ENCODE peak calls at places on chromosomes 13 and 19, in seven cellular contexts. One of them, this sample, is unnamed.

GRCh38 chr19:54183431-54183830 is 5.9 kb downstream of the MBOAT7 start:
- DNase-seq in T-helper 17 cell: no peak
- DNase-seq in choroid plexus epithelial cell: no peak
- DNase-seq in left ventricle myocardium inferior: no peak
- DNase-seq in PC-3: no peak
- DNase-seq in H9: no peak
- DNase-seq in activated T-helper 2 cell treated with anti-CD3 and anti-CD28 coated beads, Interferon-gamma antibody, Interleukin-2, Interleukin-4, amounts not matched to agents 10 μg/mL and 5 μg/mL and 100 μg/mL, durations not matched to agents 14 hours and 24 hours and 36 hours: no peak
- DNase-seq in this sample: no peak

GRCh38 chr13:35796627-35797026 is 320.1 kb upstream of the MAB21L1 start:
- DNase-seq in left ventricle myocardium inferior: no peak
- DNase-seq in choroid plexus epithelial cell: no peak
- DNase-seq in H9: no peak
- DNase-seq in T-helper 17 cell: no peak
- DNase-seq in activated T-helper 2 cell treated with anti-CD3 and anti-CD28 coated beads, Interferon-gamma antibody, Interleukin-2, Interleukin-4, amounts not matched to agents 10 μg/mL and 5 μg/mL and 100 μg/mL, durations not matched to agents 14 hours and 24 hours and 36 hours: no peak
- DNase-seq in PC-3: no peak
- DNase-seq in this sample: no peak

GRCh38 chr19:41951686-41952172 is 7.4 kb downstream of the RABAC1 start:
- DNase-seq in activated T-helper 2 cell treated with anti-CD3 and anti-CD28 coated beads, Interferon-gamma antibody, Interleukin-2, Interleukin-4, amounts not matched to agents 10 μg/mL and 5 μg/mL and 100 μg/mL, durations not matched to agents 14 hours and 24 hours and 36 hours: peak
- DNase-seq in T-helper 17 cell: peak
- DNase-seq in H9: peak
- DNase-seq in left ventricle myocardium inferior: peak
- DNase-seq in choroid plexus epithelial cell: peak
- DNase-seq in PC-3: peak
- DNase-seq in this sample: peak

GRCh38 chr19:42282810-42283247 is 13.8 kb downstream of the CIC start:
- DNase-seq in H9: no peak
- DNase-seq in left ventricle myocardium inferior: no peak
- DNase-seq in activated T-helper 2 cell treated with anti-CD3 and anti-CD28 coated beads, Interferon-gamma antibody, Interleukin-2, Interleukin-4, amounts not matched to agents 10 μg/mL and 5 μg/mL and 100 μg/mL, durations not matched to agents 14 hours and 24 hours and 36 hours: no peak
- DNase-seq in choroid plexus epithelial cell: no peak
- DNase-seq in T-helper 17 cell: no peak
- DNase-seq in PC-3: no peak
- DNase-seq in this sample: no peak

GRCh38 chr13:114097504-114097892 is 34.9 kb downstream of the RASA3 start:
- DNase-seq in left ventricle myocardium inferior: no peak
- DNase-seq in activated T-helper 2 cell treated with anti-CD3 and anti-CD28 coated beads, Interferon-gamma antibody, Interleukin-2, Interleukin-4, amounts not matched to agents 10 μg/mL and 5 μg/mL and 100 μg/mL, durations not matched to agents 14 hours and 24 hours and 36 hours: no peak
- DNase-seq in PC-3: no peak
- DNase-seq in T-helper 17 cell: no peak
- DNase-seq in choroid plexus epithelial cell: no peak
- DNase-seq in H9: no peak
- DNase-seq in this sample: no peak

GRCh38 chr13:84366484-84366883 is 484.2 kb upstream of the SLITRK1 start:
- DNase-seq in choroid plexus epithelial cell: peak
- DNase-seq in H9: no peak
- DNase-seq in T-helper 17 cell: no peak
- DNase-seq in left ventricle myocardium inferior: no peak
- DNase-seq in PC-3: no peak
- DNase-seq in activated T-helper 2 cell treated with anti-CD3 and anti-CD28 coated beads, Interferon-gamma antibody, Interleukin-2, Interleukin-4, amounts not matched to agents 10 μg/mL and 5 μg/mL and 100 μg/mL, durations not matched to agents 14 hours and 24 hours and 36 hours: no peak
- DNase-seq in this sample: no peak

GRCh38 chr13:42113478-42113877 is 65.0 kb downstream of the DGKH start:
- DNase-seq in H9: no peak
- DNase-seq in choroid plexus epithelial cell: no peak
- DNase-seq in left ventricle myocardium inferior: no peak
- DNase-seq in activated T-helper 2 cell treated with anti-CD3 and anti-CD28 coated beads, Interferon-gamma antibody, Interleukin-2, Interleukin-4, amounts not matched to agents 10 μg/mL and 5 μg/mL and 100 μg/mL, durations not matched to agents 14 hours and 24 hours and 36 hours: no peak
- DNase-seq in T-helper 17 cell: no peak
- DNase-seq in PC-3: no peak
- DNase-seq in this sample: no peak

GRCh38 chr19:50702870-50703829 is 16.5 kb downstream of the SHANK1 start:
- DNase-seq in H9: no peak
- DNase-seq in PC-3: peak
- DNase-seq in choroid plexus epithelial cell: no peak
- DNase-seq in T-helper 17 cell: no peak
- DNase-seq in left ventricle myocardium inferior: no peak
- DNase-seq in activated T-helper 2 cell treated with anti-CD3 and anti-CD28 coated beads, Interferon-gamma antibody, Interleukin-2, Interleukin-4, amounts not matched to agents 10 μg/mL and 5 μg/mL and 100 μg/mL, durations not matched to agents 14 hours and 24 hours and 36 hours: no peak
- DNase-seq in this sample: no peak

This sample was measured in thyroid gland.